ENCODE peak calls at places on chromosomes 12 and 14, in four cellular contexts. K is H1, I is endothelial cell of umbilical vein, X is Panc1. B is an unnamed sample.

GRCh38 chr12:123180171-123180570 is 29.3 kb upstream of the PITPNM2 start:
- DNase-seq in K (no peak), I (no peak), X (no peak), B (no peak)

GRCh38 chr12:117441751-117442150 is 80.3 kb upstream of the NOS1 start:
- DNase-seq in K (no peak), I (no peak), X (no peak), B (no peak)

GRCh38 chr12:78359530-78359929 is 505.0 kb upstream of the SYT1 start:
- DNase-seq in K (no peak), I (no peak), X (no peak), B (no peak)

GRCh38 chr14:101962503-101962874 is 1.9 kb upstream of the DYNC1H1 start:
- DNase-seq in K (no peak), I (no peak), X (no peak), B (peak; percentile 74)

GRCh38 chr14:74358176-74358829 is 10.0 kb downstream of the VRTN start:
- DNase-seq in K (no peak), I (no peak), X (no peak), B (no peak)

GRCh38 chr14:101934751-101935150 is 29.6 kb upstream of the DYNC1H1 start:
- DNase-seq in K (no peak), I (no peak), X (no peak), B (no peak)

GRCh38 chr14:20679907-20680306 is 4.5 kb upstream of the RNASE4 start:
- DNase-seq in K (no peak), I (peak; percentile 38), X (peak; percentile 52), B (no peak)

GRCh38 chr12:38985961-38986360 is 80.6 kb upstream of the CPNE8 start:
- DNase-seq in K (no peak), I (no peak), X (no peak), B (no peak)

GRCh38 chr14:79705126-79705894 is 506.0 kb downstream of the DIO2 start:
- DNase-seq in K (no peak), I (no peak), X (no peak), B (no peak)

GRCh38 chr14:65879218-65880009 is 466.9 kb downstream of the FUT8 start:
- DNase-seq in K (no peak), I (peak; percentile 36), X (peak; percentile 2), B (no peak)

GRCh38 chr14:96706893-96707292 is 90.3 kb upstream of the VRK1 start:
- DNase-seq in K (no peak), I (no peak), X (no peak), B (no peak)

GRCh38 chr12:109604902-109605536 is 31.4 kb downstream of the MVK start:
- DNase-seq in K (no peak), I (no peak), X (no peak), B (no peak)

GRCh38 chr12:127745466-127746220 is 521.3 kb upstream of the TMEM132C start:
- DNase-seq in K (no peak), I (no peak), X (no peak), B (no peak)

GRCh38 chr12:38342444-38342843 is 25.9 kb downstream of the ALG10B start:
- DNase-seq in K (no peak), I (no peak), X (no peak), B (no peak)

GRCh38 chr12:57756406-57757341 is 1.8 kb downstream of the MARCHF9 start:
- DNase-seq in K (no peak), I (no peak), X (no peak), B (peak; percentile 59)

GRCh38 chr12:57771271-57771872 is 533 bp downstream of the METTL1 start:
- DNase-seq in K (peak; percentile 80), I (no peak), X (no peak), B (peak; percentile 81)

GRCh38 chr12:76595056-76595455 is 35.5 kb upstream of the OSBPL8 start:
- DNase-seq in K (no peak), I (no peak), X (no peak), B (no peak)

GRCh38 chr12:110917467-110917866 is 2.9 kb downstream of the MYL2 start:
- DNase-seq in K (no peak), I (peak; percentile 69), X (no peak), B (no peak)

DNA sequence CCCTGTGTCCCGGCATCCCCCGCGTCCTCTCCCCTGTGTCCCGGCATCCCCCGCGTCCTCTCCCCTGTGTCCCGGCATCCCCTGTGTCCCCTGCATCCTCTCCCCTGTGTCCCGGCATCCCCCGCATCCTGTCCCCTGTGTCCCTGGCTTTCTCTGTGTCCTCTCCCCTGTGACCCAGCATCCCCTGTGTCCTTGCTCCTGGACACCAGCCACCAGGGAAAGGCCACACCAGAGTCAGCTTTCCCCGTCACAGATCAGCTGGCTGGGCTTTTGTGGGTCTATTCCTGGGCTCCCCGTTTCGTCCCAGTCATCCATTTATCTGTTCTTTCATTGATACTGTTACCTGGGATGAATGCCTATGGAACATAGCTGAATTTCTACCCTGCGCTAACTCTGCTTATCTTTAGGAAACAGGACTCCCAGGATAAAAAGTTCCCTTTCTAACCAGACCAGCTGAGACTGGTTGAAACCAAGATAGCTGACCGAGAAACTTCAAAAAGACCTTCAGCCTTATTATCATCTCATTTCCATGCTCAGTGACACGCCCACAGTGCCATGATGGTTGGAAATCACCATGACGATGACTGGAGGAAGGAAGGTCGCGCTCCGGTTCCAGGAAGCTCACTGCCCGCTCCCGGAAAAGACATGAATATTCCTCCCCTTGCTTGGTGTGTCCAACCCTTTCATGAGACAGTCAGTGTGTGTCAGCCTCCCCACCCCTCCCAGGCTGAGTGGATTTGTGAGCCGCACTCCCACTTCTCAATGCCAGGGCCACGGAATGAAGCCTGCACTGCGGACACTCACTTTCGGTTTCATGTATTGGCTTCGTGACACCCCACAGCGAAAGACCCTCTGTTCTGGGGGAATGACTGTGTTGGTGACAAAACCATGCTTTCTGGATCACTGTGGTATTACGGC is 276.4 kb upstream of the SFSWAP start:
- DNase-seq in K (no peak), I (no peak), X (no peak), B (peak; percentile 8)
- TF ChIP-seq POLR2AphosphoS5 in K (no peak), I (no peak), X (no peak), B (no peak)

GRCh38 chr12:121608301-121608700 is 18.0 kb upstream of the ORAI1 start:
- DNase-seq in K (no peak), I (no peak), X (no peak), B (no peak)

GRCh38 chr12:121614872-121615467 is 11.4 kb upstream of the ORAI1 start:
- DNase-seq in K (no peak), I (no peak), X (no peak), B (no peak)

GRCh38 chr12:121611306-121611705 is 15.0 kb upstream of the ORAI1 start:
- DNase-seq in K (no peak), I (no peak), X (no peak), B (no peak)

GRCh38 chr12:121613424-121613823 is 12.9 kb upstream of the ORAI1 start:
- DNase-seq in K (no peak), I (no peak), X (no peak), B (no peak)

DNA sequence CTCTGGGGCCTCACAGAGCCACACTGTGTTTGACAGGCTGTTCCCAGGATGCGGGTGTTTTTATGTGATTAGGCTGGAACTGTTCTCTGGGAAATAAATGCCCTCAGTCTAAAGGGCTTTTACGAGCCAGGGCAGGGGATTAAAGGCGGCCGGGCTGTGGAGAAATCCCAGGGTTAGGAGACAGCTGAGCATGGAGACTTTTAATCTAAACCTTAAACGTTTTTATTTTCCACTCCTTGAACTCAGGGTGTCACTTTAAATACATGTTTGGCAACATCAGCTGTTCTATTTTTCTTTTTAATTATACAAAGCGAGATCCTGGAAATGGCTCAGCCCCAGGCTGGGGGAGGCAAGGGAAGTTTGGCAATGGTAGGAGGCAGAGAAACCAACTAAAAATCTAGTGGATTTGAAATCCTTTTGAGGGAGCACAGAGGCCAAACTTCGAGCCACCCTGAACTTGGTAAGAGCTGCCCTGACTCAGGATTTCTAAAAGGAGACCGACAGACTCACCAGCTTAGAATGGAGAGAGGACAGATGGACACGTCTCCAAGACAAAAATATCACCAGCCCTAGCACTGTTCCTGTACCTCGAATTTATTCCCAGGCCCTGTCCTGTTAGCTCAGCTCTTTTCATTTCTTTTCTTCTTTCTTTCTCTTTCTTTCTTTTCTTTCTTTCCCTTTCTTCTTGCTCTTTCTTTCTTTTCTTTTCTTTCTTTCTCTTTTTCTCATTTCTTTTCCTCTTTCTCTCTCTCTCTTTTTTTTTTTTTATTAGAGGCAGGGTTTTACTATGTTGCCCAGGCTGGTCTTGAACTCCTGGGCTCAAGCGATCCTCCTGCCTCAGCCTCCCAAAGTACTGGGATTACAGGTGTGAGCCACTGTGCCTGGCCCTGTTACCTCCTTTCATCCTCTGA is 15.8 kb upstream of the ORAI1 start:
- DNase-seq in K (no peak), I (no peak), X (no peak), B (no peak)
- H3K27ac ChIP-seq in K (no peak overlapping the region), I (no peak overlapping the region), X (no peak overlapping the region), B (peak overlapping the region; percentile 43)

GRCh38 chr12:51307655-51308593 is 16.1 kb downstream of the BIN2 start:
- DNase-seq in K (no peak), I (peak; percentile 37), X (peak; percentile 87), B (no peak)

GRCh38 chr12:51311389-51311788 is 12.6 kb downstream of the BIN2 start:
- DNase-seq in K (no peak), I (no peak), X (no peak), B (no peak)
- H3K4me1 ChIP-seq in K (no peaks in the 10 kb centered on the region), I (no peaks in the 10 kb centered on the region), X (no peaks in the 10 kb centered on the region), B (peaks cover 5% of the 10 kb centered on the region)

GRCh38 chr12:68373836-68374314 is 41.7 kb upstream of the MDM1 start:
- DNase-seq in K (no peak), I (no peak), X (no peak), B (no peak)

GRCh38 chr12:68374315-68374982 is 42.3 kb upstream of the MDM1 start:
- DNase-seq in K (no peak), I (no peak), X (no peak), B (peak; percentile 40)

GRCh38 chr12:68376901-68377300 is 44.7 kb upstream of the MDM1 start:
- DNase-seq in K (no peak), I (no peak), X (no peak), B (no peak)

GRCh38 chr12:68378859-68379628 is 46.9 kb upstream of the MDM1 start:
- DNase-seq in K (no peak), I (no peak), X (no peak), B (peak; percentile 42)

DNA sequence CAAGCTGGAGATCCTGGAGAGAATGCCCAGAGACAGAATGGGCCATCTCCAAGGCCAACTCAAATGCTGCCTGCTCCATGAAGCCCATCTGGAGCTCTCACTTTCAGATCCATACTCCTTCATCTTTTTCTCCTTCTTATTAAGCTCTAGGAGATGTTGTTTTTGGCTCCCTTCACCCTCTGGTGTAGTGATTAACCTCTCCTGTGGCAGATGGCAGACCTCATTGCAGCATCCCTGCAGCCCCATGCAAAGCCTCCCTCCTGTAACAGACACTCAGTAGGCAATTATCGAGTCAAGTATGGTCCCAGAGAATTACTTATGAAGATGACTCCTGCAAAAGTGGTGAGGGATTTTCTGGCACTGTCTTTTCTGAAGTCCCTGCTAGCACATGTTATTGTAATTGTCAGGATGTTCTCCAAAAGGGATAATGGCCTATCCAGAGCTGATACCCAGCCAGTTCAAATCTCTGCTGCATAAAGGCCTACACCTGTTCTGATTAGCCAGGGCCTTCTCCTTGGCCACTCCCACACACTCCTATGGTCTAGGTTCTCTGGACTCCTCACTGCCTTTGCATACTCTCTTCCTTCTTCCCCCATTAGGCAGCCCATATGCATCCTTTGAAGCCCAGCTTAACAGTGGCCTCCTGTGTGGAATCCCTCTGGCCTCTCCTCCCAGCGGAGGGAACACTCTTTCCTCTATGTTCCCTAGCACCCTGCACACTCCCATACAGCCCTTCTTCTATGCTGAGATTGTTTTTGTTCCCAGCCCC is 43.7 kb upstream of the MDM1 start:
- DNase-seq in K (no peak), I (no peak), X (no peak), B (no peak)
- TF ChIP-seq POLR2AphosphoS5 in K (no peak), I (no peak), X (no peak), B (no peak)